ENCODE peak calls at places on chromosomes 7 and 10, in six cellular contexts. One of them, this sample, is unnamed. For H3K36me3 and H3K9me3, the result is how much of the 10 kb centered on the place peaks cover.

GRCh38 chr10:99266383-99266782 is 30.7 kb upstream of the HPSE2 start:
- DNase-seq in tibial nerve: no peak
- DNase-seq in PC-3: no peak
- DNase-seq in mammary epithelial cell: no peak
- DNase-seq in left ventricle myocardium inferior: no peak
- DNase-seq in SJSA1: no peak
- DNase-seq in this sample: no peak

GRCh38 chr10:132667613-132668394 is 118.1 kb downstream of the NKX6-2 start:
- DNase-seq in tibial nerve: no peak
- DNase-seq in PC-3: peak
- DNase-seq in mammary epithelial cell: no peak
- DNase-seq in left ventricle myocardium inferior: no peak
- DNase-seq in SJSA1: no peak
- DNase-seq in this sample: no peak

GRCh38 chr7:114309729-114310128 is 104.9 kb upstream of the FOXP2 start:
- DNase-seq in tibial nerve: no peak
- DNase-seq in PC-3: no peak
- DNase-seq in mammary epithelial cell: no peak
- DNase-seq in left ventricle myocardium inferior: no peak
- DNase-seq in SJSA1: no peak
- DNase-seq in this sample: no peak

GRCh38 chr7:116863168-116863670 is 832 bp downstream of the CAPZA2 start:
- DNase-seq in tibial nerve: no peak
- DNase-seq in PC-3: peak
- DNase-seq in mammary epithelial cell: peak
- DNase-seq in left ventricle myocardium inferior: peak
- DNase-seq in SJSA1: no peak
- DNase-seq in this sample: no peak

GRCh38 chr10:92799591-92799990 is 48.7 kb upstream of the EXOC6 start:
- DNase-seq in tibial nerve: no peak
- DNase-seq in PC-3: peak
- DNase-seq in mammary epithelial cell: peak
- DNase-seq in left ventricle myocardium inferior: no peak
- DNase-seq in SJSA1: no peak
- DNase-seq in this sample: no peak

GRCh38 chr7:94294471-94295131 is 100.1 kb upstream of the COL1A2 start:
- DNase-seq in tibial nerve: no peak
- DNase-seq in PC-3: no peak
- DNase-seq in mammary epithelial cell: no peak
- DNase-seq in left ventricle myocardium inferior: no peak
- DNase-seq in SJSA1: no peak
- DNase-seq in this sample: no peak

GRCh38 chr10:5606321-5606720 is 60.1 kb downstream of the ASB13 start:
- DNase-seq in tibial nerve: no peak
- DNase-seq in PC-3: no peak
- DNase-seq in mammary epithelial cell: no peak
- DNase-seq in left ventricle myocardium inferior: no peak
- DNase-seq in SJSA1: no peak
- DNase-seq in this sample: no peak

GRCh38 chr10:97032624-97033023 is 153.1 kb downstream of the SLIT1 start:
- DNase-seq in tibial nerve: no peak
- DNase-seq in PC-3: no peak
- DNase-seq in mammary epithelial cell: no peak
- DNase-seq in left ventricle myocardium inferior: no peak
- DNase-seq in SJSA1: peak
- DNase-seq in this sample: no peak

GRCh38 chr7:124155400-124156022 is 122.6 kb upstream of the TMEM229A start:
- DNase-seq in tibial nerve: no peak
- DNase-seq in PC-3: peak
- DNase-seq in mammary epithelial cell: peak
- DNase-seq in left ventricle myocardium inferior: no peak
- DNase-seq in SJSA1: no peak
- DNase-seq in this sample: no peak

GRCh38 chr10:57624066-57624465 is 643.6 kb downstream of the IPMK start:
- DNase-seq in tibial nerve: no peak
- DNase-seq in PC-3: no peak
- DNase-seq in mammary epithelial cell: peak
- DNase-seq in left ventricle myocardium inferior: no peak
- DNase-seq in SJSA1: no peak
- DNase-seq in this sample: no peak

GRCh38 chr7:141312395-141312794 is 238.5 kb downstream of the TMEM178B start:
- DNase-seq in tibial nerve: no peak
- DNase-seq in PC-3: no peak
- DNase-seq in mammary epithelial cell: no peak
- DNase-seq in left ventricle myocardium inferior: no peak
- DNase-seq in SJSA1: no peak
- DNase-seq in this sample: no peak

GRCh38 chr10:84097787-84098353 is 41.4 kb upstream of the GHITM start:
- DNase-seq in tibial nerve: no peak
- DNase-seq in PC-3: peak
- DNase-seq in mammary epithelial cell: no peak
- DNase-seq in left ventricle myocardium inferior: no peak
- DNase-seq in SJSA1: no peak
- DNase-seq in this sample: no peak

GRCh38 chr10:35642023-35642792 is at the start of gene FZD8:
- DNase-seq in tibial nerve: peak
- DNase-seq in PC-3: peak
- DNase-seq in mammary epithelial cell: peak
- DNase-seq in left ventricle myocardium inferior: peak
- DNase-seq in SJSA1: peak
- DNase-seq in this sample: peak

GRCh38 chr7:7969306-7970112 is 913 bp downstream of the GLCCI1 start:
- DNase-seq in tibial nerve: peak
- DNase-seq in PC-3: peak
- DNase-seq in mammary epithelial cell: peak
- DNase-seq in left ventricle myocardium inferior: peak
- DNase-seq in SJSA1: peak
- DNase-seq in this sample: peak

GRCh38 chr10:71547841-71548493 is 151.2 kb downstream of the CDH23 start:
- DNase-seq in tibial nerve: no peak
- DNase-seq in PC-3: no peak
- DNase-seq in mammary epithelial cell: no peak
- DNase-seq in left ventricle myocardium inferior: peak
- DNase-seq in SJSA1: no peak
- DNase-seq in this sample: no peak

GRCh38 chr10:75466886-75467285 is 35.5 kb downstream of the LRMDA start:
- DNase-seq in tibial nerve: no peak
- DNase-seq in PC-3: peak
- DNase-seq in mammary epithelial cell: peak
- DNase-seq in left ventricle myocardium inferior: no peak
- DNase-seq in SJSA1: no peak
- DNase-seq in this sample: no peak

GRCh38 chr7:3517344-3517743 is 216.3 kb downstream of the SDK1 start:
- DNase-seq in tibial nerve: no peak
- DNase-seq in PC-3: no peak
- DNase-seq in mammary epithelial cell: no peak
- DNase-seq in left ventricle myocardium inferior: no peak
- DNase-seq in SJSA1: no peak
- DNase-seq in this sample: no peak

GRCh38 chr7:142356166-142356565 is 98.3 kb upstream of the PRSS58 start:
- DNase-seq in tibial nerve: no peak
- DNase-seq in PC-3: peak
- DNase-seq in mammary epithelial cell: no peak
- DNase-seq in left ventricle myocardium inferior: no peak
- DNase-seq in SJSA1: no peak
- DNase-seq in this sample: no peak

GRCh38 chr7:22549667-22550513 is 49.9 kb upstream of the STEAP1B start:
- DNase-seq in tibial nerve: no peak
- DNase-seq in PC-3: peak
- DNase-seq in mammary epithelial cell: peak
- DNase-seq in left ventricle myocardium inferior: no peak
- DNase-seq in SJSA1: no peak
- DNase-seq in this sample: peak

GRCh38 chr7:95718556-95719410 is 53.6 kb upstream of the DYNC1I1 start:
- DNase-seq in tibial nerve: no peak
- DNase-seq in PC-3: peak
- DNase-seq in mammary epithelial cell: no peak
- DNase-seq in left ventricle myocardium inferior: no peak
- DNase-seq in SJSA1: no peak
- DNase-seq in this sample: no peak

GRCh38 chr10:119980956-119981355 is 88.4 kb downstream of the SEC23IP start:
- DNase-seq in tibial nerve: no peak
- DNase-seq in PC-3: no peak
- DNase-seq in mammary epithelial cell: no peak
- DNase-seq in left ventricle myocardium inferior: no peak
- DNase-seq in SJSA1: no peak
- DNase-seq in this sample: no peak

GRCh38 chr10:96758423-96758822 is 38.1 kb upstream of the PIK3AP1 start:
- DNase-seq in tibial nerve: no peak
- DNase-seq in PC-3: no peak
- DNase-seq in mammary epithelial cell: no peak
- DNase-seq in left ventricle myocardium inferior: no peak
- DNase-seq in SJSA1: no peak
- DNase-seq in this sample: no peak

GRCh38 chr10:106181491-106181890 is 983.0 kb downstream of the SORCS1 start:
- DNase-seq in tibial nerve: no peak
- DNase-seq in PC-3: no peak
- DNase-seq in mammary epithelial cell: no peak
- DNase-seq in left ventricle myocardium inferior: no peak
- DNase-seq in SJSA1: no peak
- DNase-seq in this sample: no peak

GRCh38 chr7:107842213-107842612 is 39.2 kb upstream of the SLC26A3 start:
- DNase-seq in tibial nerve: no peak
- DNase-seq in PC-3: no peak
- DNase-seq in mammary epithelial cell: no peak
- DNase-seq in left ventricle myocardium inferior: no peak
- DNase-seq in SJSA1: no peak
- DNase-seq in this sample: no peak

GRCh38 chr7:30997316-30997715 is 33.6 kb downstream of the GHRHR start:
- DNase-seq in tibial nerve: no peak
- DNase-seq in PC-3: no peak
- DNase-seq in mammary epithelial cell: no peak
- DNase-seq in left ventricle myocardium inferior: no peak
- DNase-seq in SJSA1: no peak
- DNase-seq in this sample: no peak

GRCh38 chr10:33214174-33214573 is 120.3 kb downstream of the NRP1 start:
- DNase-seq in tibial nerve: no peak
- DNase-seq in PC-3: no peak
- DNase-seq in mammary epithelial cell: no peak
- DNase-seq in left ventricle myocardium inferior: no peak
- DNase-seq in SJSA1: no peak
- DNase-seq in this sample: no peak

GRCh38 chr7:94088560-94088959 is 84.4 kb upstream of the BET1 start:
- DNase-seq in tibial nerve: no peak
- DNase-seq in PC-3: no peak
- DNase-seq in mammary epithelial cell: no peak
- DNase-seq in left ventricle myocardium inferior: no peak
- DNase-seq in SJSA1: no peak
- DNase-seq in this sample: no peak

GRCh38 chr10:132813001-132813401 is 27.1 kb upstream of the NKX6-2 start:
- DNase-seq in tibial nerve: no peak
- DNase-seq in PC-3: no peak
- DNase-seq in mammary epithelial cell: no peak
- DNase-seq in left ventricle myocardium inferior: no peak
- DNase-seq in SJSA1: no peak
- DNase-seq in this sample: no peak

GRCh38 chr10:7161484-7162283 is 249.2 kb downstream of the SFMBT2 start:
- DNase-seq in tibial nerve: no peak
- DNase-seq in PC-3: no peak
- DNase-seq in mammary epithelial cell: no peak
- DNase-seq in left ventricle myocardium inferior: peak
- DNase-seq in SJSA1: no peak
- DNase-seq in this sample: peak

GRCh38 chr7:30412810-30413504 is 65.6 kb downstream of the NOD1 start:
- DNase-seq in tibial nerve: no peak
- DNase-seq in PC-3: peak
- DNase-seq in mammary epithelial cell: peak
- DNase-seq in left ventricle myocardium inferior: no peak
- DNase-seq in SJSA1: peak
- DNase-seq in this sample: no peak

GRCh38 chr7:26399747-26400146 is 108.1 kb downstream of the SNX10 start:
- DNase-seq in tibial nerve: no peak
- DNase-seq in PC-3: no peak
- DNase-seq in mammary epithelial cell: no peak
- DNase-seq in left ventricle myocardium inferior: no peak
- DNase-seq in SJSA1: no peak
- DNase-seq in this sample: no peak

GRCh38 chr7:85341121-85341520 is 154.3 kb upstream of the SEMA3D start:
- DNase-seq in tibial nerve: no peak
- DNase-seq in PC-3: no peak
- DNase-seq in mammary epithelial cell: peak
- DNase-seq in left ventricle myocardium inferior: no peak
- DNase-seq in SJSA1: no peak
- DNase-seq in this sample: no peak

DNA sequence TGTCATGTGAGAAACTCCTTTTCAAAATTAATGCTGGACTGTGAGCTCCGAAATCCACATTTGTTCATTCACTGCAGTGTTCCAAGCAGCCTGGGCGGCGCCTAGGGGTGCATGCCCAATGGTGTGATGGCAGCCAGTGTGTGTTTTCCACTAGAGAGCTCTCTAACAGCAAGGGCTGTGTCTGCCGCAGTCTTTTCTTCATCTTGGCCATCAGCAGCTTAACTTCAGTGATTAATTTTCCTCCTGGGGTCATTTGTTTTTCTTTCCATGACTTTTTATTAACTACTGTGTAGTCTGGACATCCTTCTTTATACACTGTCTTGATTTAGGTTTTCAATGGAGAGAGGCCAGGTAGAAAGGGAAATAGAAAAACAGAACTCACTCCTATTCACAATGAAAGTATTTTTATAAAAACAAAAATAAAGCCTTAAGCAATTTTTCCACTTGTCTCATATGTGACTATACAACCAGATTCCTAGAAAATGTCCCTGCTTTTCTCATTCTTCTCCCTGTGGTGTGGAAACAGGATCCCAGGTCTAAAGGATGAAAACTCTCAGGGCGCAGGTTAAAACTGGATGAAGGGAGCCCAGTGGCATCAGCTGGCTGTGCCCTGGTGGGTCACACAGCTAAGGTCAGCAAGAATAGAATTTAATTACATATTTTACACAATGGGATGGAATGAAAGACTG is 176.8 kb downstream of the PKD1L1 start:
- DNase-seq in tibial nerve: peak
- DNase-seq in PC-3: no peak
- DNase-seq in mammary epithelial cell: no peak
- DNase-seq in left ventricle myocardium inferior: no peak
- DNase-seq in SJSA1: no peak
- DNase-seq in this sample: peak
- H3K4me3 ChIP-seq in tibial nerve: no peak
- H3K4me3 ChIP-seq in PC-3: no peak
- H3K4me3 ChIP-seq in mammary epithelial cell: no peak
- H3K4me3 ChIP-seq in left ventricle myocardium inferior: no peak
- H3K4me3 ChIP-seq in SJSA1: no peak
- H3K4me3 ChIP-seq in this sample: no peak

GRCh38 chr10:79287973-79288715 is 59.1 kb upstream of the PPIF start:
- DNase-seq in tibial nerve: no peak
- DNase-seq in PC-3: no peak
- DNase-seq in mammary epithelial cell: no peak
- DNase-seq in left ventricle myocardium inferior: no peak
- DNase-seq in SJSA1: no peak
- DNase-seq in this sample: no peak
- H3K36me3 ChIP-seq in tibial nerve: under half
- H3K36me3 ChIP-seq in PC-3: under half
- H3K36me3 ChIP-seq in mammary epithelial cell: under half
- H3K36me3 ChIP-seq in left ventricle myocardium inferior: half or more
- H3K36me3 ChIP-seq in SJSA1: half or more
- H3K36me3 ChIP-seq in this sample: half or more

GRCh38 chr10:37741831-37742230 is 115.6 kb downstream of the ZNF248 start:
- DNase-seq in tibial nerve: no peak
- DNase-seq in PC-3: no peak
- DNase-seq in mammary epithelial cell: no peak
- DNase-seq in left ventricle myocardium inferior: no peak
- DNase-seq in SJSA1: no peak
- DNase-seq in this sample: no peak
- H3K9me3 ChIP-seq in tibial nerve: under half
- H3K9me3 ChIP-seq in PC-3: under half
- H3K9me3 ChIP-seq in mammary epithelial cell: under half
- H3K9me3 ChIP-seq in left ventricle myocardium inferior: under half
- H3K9me3 ChIP-seq in SJSA1: under half
- H3K9me3 ChIP-seq in this sample: under half

GRCh38 chr10:4046030-4046429 is 261.0 kb upstream of the KLF6 start:
- DNase-seq in tibial nerve: no peak
- DNase-seq in PC-3: no peak
- DNase-seq in mammary epithelial cell: no peak
- DNase-seq in left ventricle myocardium inferior: no peak
- DNase-seq in SJSA1: no peak
- DNase-seq in this sample: no peak
- H3K4me3 ChIP-seq in tibial nerve: no peak
- H3K4me3 ChIP-seq in PC-3: no peak
- H3K4me3 ChIP-seq in mammary epithelial cell: no peak
- H3K4me3 ChIP-seq in left ventricle myocardium inferior: no peak
- H3K4me3 ChIP-seq in SJSA1: no peak
- H3K4me3 ChIP-seq in this sample: no peak

This sample was measured in MG63.